ENCODE peak calls at places on chromosomes 6 and 20, in five cellular contexts. A, E, I, V and T are unnamed samples. For H3K4me1, the result is how much of the 10 kb centered on the place peaks cover.

GRCh38 chr20:37920679-37921322 is 17.9 kb downstream of the VSTM2L start:
- DNase-seq in I (no peak), V (no peak), A (peak), E (no peak), T (no peak)

GRCh38 chr6:89058627-89059026 is 21.9 kb upstream of the PNRC1 start:
- DNase-seq in I (no peak), E (no peak), V (no peak), A (no peak), T (no peak)

GRCh38 chr6:45922728-45923351 is 92.8 kb downstream of the CLIC5 start:
- DNase-seq in A (no peak), V (peak), E (peak), I (peak), T (peak)

GRCh38 chr20:10982692-10983091 is 308.9 kb upstream of the JAG1 start:
- DNase-seq in E (peak), I (peak), V (no peak), A (no peak), T (no peak)

GRCh38 chr6:63023726-63024125 is 187.5 kb upstream of the FKBP1C start:
- DNase-seq in I (no peak), E (no peak), V (no peak), A (no peak), T (no peak)

GRCh38 chr6:45998524-45998923 is 17.1 kb downstream of the CLIC5 start:
- DNase-seq in A (no peak), I (no peak), E (no peak), V (no peak), T (no peak)

GRCh38 chr6:87483929-87484328 is 11.2 kb downstream of the SLC35A1 start:
- DNase-seq in I (peak), E (no peak), V (peak), A (no peak), T (no peak)

GRCh38 chr20:25540273-25540672 is 45.1 kb downstream of the NINL start:
- DNase-seq in E (no peak), I (peak), V (peak), A (no peak), T (peak)

GRCh38 chr6:82017316-82017715 is 230.2 kb downstream of the IBTK start:
- DNase-seq in V (peak), E (peak), I (peak), A (no peak), T (no peak)

GRCh38 chr6:82113231-82113630 is 134.3 kb downstream of the IBTK start:
- DNase-seq in I (peak), A (no peak), E (no peak), V (no peak), T (no peak)

GRCh38 chr6:25223421-25224052 is 55.6 kb upstream of the CARMIL1 start:
- DNase-seq in V (peak), A (no peak), I (peak), E (peak), T (no peak)

GRCh38 chr20:5402903-5403531 is 86.3 kb upstream of the PROKR2 start:
- DNase-seq in E (no peak), V (no peak), A (no peak), I (peak), T (no peak)

GRCh38 chr20:64102647-64103354 is 4.6 kb downstream of the NPBWR2 start:
- DNase-seq in I (peak), E (no peak), V (no peak), A (peak), T (peak)
- H3K4me3 ChIP-seq in I (no peak), E (no peak), V (peak), A (peak), T (no peak)

GRCh38 chr6:29827579-29828470 is at the start of gene HLA-G:
- DNase-seq in V (no peak), I (no peak), A (peak), E (no peak), T (no peak)
- H3K4me1 ChIP-seq in V (under half), I (under half), A (under half), E (under half), T (under half)

DNA sequence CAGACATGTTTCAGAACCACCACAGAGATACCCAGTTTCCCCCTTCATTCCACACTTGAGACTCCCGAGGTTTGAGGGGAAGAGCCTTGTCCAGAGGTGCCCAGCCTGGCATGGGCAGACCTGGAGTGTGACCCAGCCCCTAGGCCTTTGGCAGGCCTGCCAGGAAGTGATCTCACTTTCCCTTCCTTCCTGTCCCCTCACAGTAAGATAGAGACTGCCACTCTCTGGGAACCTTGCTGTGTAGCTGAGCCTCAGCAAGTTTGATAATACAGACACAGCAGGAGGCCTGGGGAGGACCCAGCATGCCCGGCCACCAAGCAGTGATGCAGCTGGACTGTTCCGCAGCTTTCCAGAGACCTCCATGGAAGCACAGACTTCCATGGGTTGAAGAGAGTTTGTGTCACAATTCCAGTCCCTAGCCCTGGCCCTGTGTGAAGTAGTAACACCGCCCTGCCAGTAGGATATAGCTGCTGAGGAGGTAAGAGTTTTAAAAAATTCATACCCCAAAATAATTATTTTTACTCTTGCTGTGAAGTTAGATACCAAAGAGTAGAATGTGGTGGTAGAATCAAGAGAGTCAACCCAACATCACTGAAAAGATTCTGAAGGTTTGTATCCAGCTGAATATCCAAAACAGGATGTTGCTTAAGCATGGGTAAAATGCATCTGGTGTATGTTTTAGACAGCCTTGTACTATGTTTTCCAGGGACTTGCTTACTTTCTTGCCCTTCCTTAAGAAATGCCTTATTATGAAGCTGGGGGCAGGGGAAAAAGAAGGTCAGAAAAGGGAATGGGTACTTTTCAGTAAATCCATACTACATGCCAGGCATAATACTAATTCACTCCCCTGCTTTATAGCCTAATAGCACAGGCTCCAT is 16.3 kb downstream of the PKIG start:
- DNase-seq in V (no peak), A (no peak), I (peak), E (no peak), T (no peak)
- H3K4me3 ChIP-seq in V (no peak), A (no peak), I (no peak), E (no peak), T (no peak)

GRCh38 chr20:49701313-49701731 is 12.4 kb downstream of the B4GALT5 start:
- DNase-seq in V (no peak), E (no peak), I (no peak), A (no peak), T (no peak)
- H3K4me1 ChIP-seq in V (half or more), E (half or more), I (under half), A (under half), T (under half)

GRCh38 chr20:44702776-44703175 is 12.4 kb upstream of the CCN5 start:
- DNase-seq in E (peak), V (no peak), A (peak), I (no peak), T (peak)
- H3K4me3 ChIP-seq in E (no peak), V (no peak), A (no peak), I (no peak), T (no peak)

GRCh38 chr20:62025394-62025793 is 40.3 kb downstream of the TAF4 start:
- DNase-seq in I (no peak), V (no peak), E (no peak), A (no peak), T (no peak)
- H3K4me1 ChIP-seq in I (under half), V (under half), E (under half), A (under half), T (under half)

DNA sequence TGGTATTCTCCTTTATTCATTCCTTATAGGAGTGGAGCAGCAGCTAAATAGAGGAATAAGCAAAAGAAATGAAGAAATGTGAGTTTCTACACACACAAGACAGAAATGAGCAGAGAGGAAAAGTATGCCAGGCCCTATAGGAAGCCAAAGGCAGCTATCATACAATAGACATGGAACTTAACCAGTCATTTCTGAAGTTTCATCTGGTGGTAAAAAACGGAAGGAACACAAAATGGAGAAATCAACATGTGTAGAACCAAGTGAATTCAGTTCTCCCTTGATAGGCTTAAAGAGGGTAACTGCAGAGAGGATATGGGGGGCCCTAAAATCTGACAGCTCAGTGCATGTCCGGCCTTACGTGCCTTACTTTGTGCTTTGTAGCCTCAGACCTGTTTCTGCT is 44.6 kb downstream of the TSBP1 start:
- DNase-seq in A (no peak), I (no peak), V (no peak), E (no peak), T (no peak)
- H3K4me3 ChIP-seq in A (no peak), I (no peak), V (no peak), E (no peak), T (no peak)

DNA sequence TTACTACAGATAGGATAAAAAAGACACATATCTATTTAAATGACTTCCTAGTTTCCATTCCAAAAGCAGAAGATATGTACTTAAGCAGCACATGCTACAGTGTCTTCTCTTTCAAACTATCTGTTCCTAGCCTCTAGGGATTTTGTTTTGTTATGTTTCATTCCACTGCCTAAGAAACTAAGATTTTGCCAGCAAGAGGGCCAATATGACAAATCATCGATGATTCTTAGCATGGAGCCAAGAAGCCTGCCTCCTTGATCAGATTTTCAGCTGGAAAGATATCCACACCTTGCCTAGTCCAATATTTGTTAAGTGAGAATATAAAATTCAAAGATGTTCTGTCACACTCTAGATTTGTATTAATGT is 7.0 kb downstream of the SNX5 start:
- DNase-seq in I (no peak), V (no peak), A (no peak), E (no peak), T (no peak)
- H3K4me1 ChIP-seq in I (under half), V (half or more), A (under half), E (half or more), T (half or more)

DNA sequence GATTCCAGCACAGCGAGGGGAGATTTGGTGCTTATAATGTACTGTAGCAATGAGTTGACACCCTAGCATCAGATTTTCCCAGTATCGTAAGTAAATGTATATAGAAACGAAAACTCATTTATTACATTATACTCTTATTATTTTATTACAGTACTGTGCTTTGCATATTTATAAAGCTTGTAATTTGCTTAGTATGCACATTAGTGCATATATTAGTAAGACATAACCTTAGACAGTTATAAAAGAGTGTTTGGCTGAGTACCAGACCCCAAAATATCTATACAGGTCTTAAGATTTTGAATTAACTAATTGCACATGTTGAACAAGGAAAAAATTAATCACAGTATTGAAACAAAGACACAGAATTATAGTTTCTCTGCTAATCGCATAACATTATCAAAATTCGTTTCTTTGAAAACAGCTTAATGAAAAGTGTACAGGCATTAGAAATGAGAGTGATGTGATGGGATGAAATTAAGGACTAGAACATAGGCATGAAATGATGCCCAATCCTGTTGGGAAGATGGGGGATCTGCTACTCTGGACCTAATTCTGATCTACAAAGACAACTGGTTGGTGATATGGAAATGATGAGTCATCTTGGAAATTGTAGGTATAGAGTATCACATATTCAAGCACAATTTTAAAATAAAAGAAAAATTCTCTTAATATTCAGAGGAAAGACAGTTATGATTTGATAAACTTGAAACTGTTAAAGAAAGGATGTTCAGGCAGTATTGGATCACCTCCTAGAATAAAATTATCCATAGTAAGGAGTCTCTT is 42.8 kb downstream of the STXBP5 start:
- DNase-seq in I (no peak), A (no peak), E (no peak), V (no peak), T (no peak)
- H3K4me3 ChIP-seq in I (no peak), A (no peak), E (no peak), V (no peak), T (no peak)